ENCODE peak calls at places on chromosomes 12 and 14, in six cellular contexts. One of them, this sample, is unnamed.

GRCh38 chr14:53946071-53946403 is 10.6 kb downstream of the BMP4 start:
- DNase-seq in HCEC 1CT: no peak
- DNase-seq in Ammon's horn: no peak
- DNase-seq in activated gamma-delta T cell treated with Interleukin-2 at 50 U/mL for 16 hours: no peak
- DNase-seq in activated naive CD8-positive, alpha-beta T cell treated with anti-CD3 and anti-CD28 coated beads, Interleukin-2, amount 50 U/mL, for 24 hours: no peak
- DNase-seq in H54: no peak
- DNase-seq in this sample: no peak

GRCh38 chr14:69963966-69964365 is 84.8 kb downstream of the SMOC1 start:
- DNase-seq in HCEC 1CT: no peak
- DNase-seq in Ammon's horn: peak
- DNase-seq in activated gamma-delta T cell treated with Interleukin-2 at 50 U/mL for 16 hours: no peak
- DNase-seq in activated naive CD8-positive, alpha-beta T cell treated with anti-CD3 and anti-CD28 coated beads, Interleukin-2, amount 50 U/mL, for 24 hours: no peak
- DNase-seq in H54: no peak
- DNase-seq in this sample: no peak

GRCh38 chr12:3697311-3697870 is 55.5 kb downstream of the CRACR2A start:
- DNase-seq in HCEC 1CT: peak
- DNase-seq in Ammon's horn: no peak
- DNase-seq in activated gamma-delta T cell treated with Interleukin-2 at 50 U/mL for 16 hours: no peak
- DNase-seq in activated naive CD8-positive, alpha-beta T cell treated with anti-CD3 and anti-CD28 coated beads, Interleukin-2, amount 50 U/mL, for 24 hours: no peak
- DNase-seq in H54: no peak
- DNase-seq in this sample: no peak

GRCh38 chr12:113184900-113185179 is 438 bp downstream of the DDX54 start:
- DNase-seq in HCEC 1CT: peak
- DNase-seq in Ammon's horn: peak
- DNase-seq in activated gamma-delta T cell treated with Interleukin-2 at 50 U/mL for 16 hours: peak
- DNase-seq in activated naive CD8-positive, alpha-beta T cell treated with anti-CD3 and anti-CD28 coated beads, Interleukin-2, amount 50 U/mL, for 24 hours: peak
- DNase-seq in H54: peak
- DNase-seq in this sample: peak

GRCh38 chr14:52131640-52132320 is 62.9 kb upstream of the NID2 start:
- DNase-seq in HCEC 1CT: peak
- DNase-seq in Ammon's horn: peak
- DNase-seq in activated gamma-delta T cell treated with Interleukin-2 at 50 U/mL for 16 hours: peak
- DNase-seq in activated naive CD8-positive, alpha-beta T cell treated with anti-CD3 and anti-CD28 coated beads, Interleukin-2, amount 50 U/mL, for 24 hours: peak
- DNase-seq in H54: peak
- DNase-seq in this sample: peak

GRCh38 chr14:94707494-94707893 is 62.4 kb downstream of the GSC start:
- DNase-seq in HCEC 1CT: no peak
- DNase-seq in Ammon's horn: no peak
- DNase-seq in activated gamma-delta T cell treated with Interleukin-2 at 50 U/mL for 16 hours: no peak
- DNase-seq in activated naive CD8-positive, alpha-beta T cell treated with anti-CD3 and anti-CD28 coated beads, Interleukin-2, amount 50 U/mL, for 24 hours: no peak
- DNase-seq in H54: no peak
- DNase-seq in this sample: no peak

GRCh38 chr14:68977741-68978549 is 1.2 kb downstream of the ACTN1 start:
- DNase-seq in HCEC 1CT: peak
- DNase-seq in Ammon's horn: peak
- DNase-seq in activated gamma-delta T cell treated with Interleukin-2 at 50 U/mL for 16 hours: peak
- DNase-seq in activated naive CD8-positive, alpha-beta T cell treated with anti-CD3 and anti-CD28 coated beads, Interleukin-2, amount 50 U/mL, for 24 hours: peak
- DNase-seq in H54: peak
- DNase-seq in this sample: peak

GRCh38 chr12:57840701-57841100 is 5.8 kb downstream of the CTDSP2 start:
- DNase-seq in HCEC 1CT: no peak
- DNase-seq in Ammon's horn: no peak
- DNase-seq in activated gamma-delta T cell treated with Interleukin-2 at 50 U/mL for 16 hours: no peak
- DNase-seq in activated naive CD8-positive, alpha-beta T cell treated with anti-CD3 and anti-CD28 coated beads, Interleukin-2, amount 50 U/mL, for 24 hours: no peak
- DNase-seq in H54: no peak
- DNase-seq in this sample: no peak

GRCh38 chr12:121175383-121176119 is 34.4 kb upstream of the P2RX4 start:
- DNase-seq in HCEC 1CT: no peak
- DNase-seq in Ammon's horn: peak
- DNase-seq in activated gamma-delta T cell treated with Interleukin-2 at 50 U/mL for 16 hours: no peak
- DNase-seq in activated naive CD8-positive, alpha-beta T cell treated with anti-CD3 and anti-CD28 coated beads, Interleukin-2, amount 50 U/mL, for 24 hours: no peak
- DNase-seq in H54: no peak
- DNase-seq in this sample: no peak

GRCh38 chr12:15037091-15037723 is 64.4 kb downstream of the PDE6H start:
- DNase-seq in HCEC 1CT: no peak
- DNase-seq in Ammon's horn: no peak
- DNase-seq in activated gamma-delta T cell treated with Interleukin-2 at 50 U/mL for 16 hours: no peak
- DNase-seq in activated naive CD8-positive, alpha-beta T cell treated with anti-CD3 and anti-CD28 coated beads, Interleukin-2, amount 50 U/mL, for 24 hours: no peak
- DNase-seq in H54: no peak
- DNase-seq in this sample: no peak

GRCh38 chr12:115222220-115222619 is 538.2 kb upstream of the TBX3 start:
- DNase-seq in HCEC 1CT: no peak
- DNase-seq in Ammon's horn: no peak
- DNase-seq in activated gamma-delta T cell treated with Interleukin-2 at 50 U/mL for 16 hours: no peak
- DNase-seq in activated naive CD8-positive, alpha-beta T cell treated with anti-CD3 and anti-CD28 coated beads, Interleukin-2, amount 50 U/mL, for 24 hours: no peak
- DNase-seq in H54: no peak
- DNase-seq in this sample: no peak

GRCh38 chr12:127656261-127656660 is 610.7 kb upstream of the TMEM132C start:
- DNase-seq in HCEC 1CT: no peak
- DNase-seq in Ammon's horn: no peak
- DNase-seq in activated gamma-delta T cell treated with Interleukin-2 at 50 U/mL for 16 hours: no peak
- DNase-seq in activated naive CD8-positive, alpha-beta T cell treated with anti-CD3 and anti-CD28 coated beads, Interleukin-2, amount 50 U/mL, for 24 hours: no peak
- DNase-seq in H54: no peak
- DNase-seq in this sample: no peak

GRCh38 chr12:39807043-39807442 is 187.4 kb upstream of the ABCD2 start:
- DNase-seq in HCEC 1CT: no peak
- DNase-seq in Ammon's horn: no peak
- DNase-seq in activated gamma-delta T cell treated with Interleukin-2 at 50 U/mL for 16 hours: no peak
- DNase-seq in activated naive CD8-positive, alpha-beta T cell treated with anti-CD3 and anti-CD28 coated beads, Interleukin-2, amount 50 U/mL, for 24 hours: no peak
- DNase-seq in H54: no peak
- DNase-seq in this sample: peak

GRCh38 chr12:47014474-47014873 is 64.9 kb upstream of the PCED1B start:
- DNase-seq in HCEC 1CT: peak
- DNase-seq in Ammon's horn: no peak
- DNase-seq in activated gamma-delta T cell treated with Interleukin-2 at 50 U/mL for 16 hours: no peak
- DNase-seq in activated naive CD8-positive, alpha-beta T cell treated with anti-CD3 and anti-CD28 coated beads, Interleukin-2, amount 50 U/mL, for 24 hours: no peak
- DNase-seq in H54: peak
- DNase-seq in this sample: no peak

GRCh38 chr12:86660000-86660399 is 403.8 kb upstream of the MGAT4C start:
- DNase-seq in HCEC 1CT: no peak
- DNase-seq in Ammon's horn: no peak
- DNase-seq in activated gamma-delta T cell treated with Interleukin-2 at 50 U/mL for 16 hours: no peak
- DNase-seq in activated naive CD8-positive, alpha-beta T cell treated with anti-CD3 and anti-CD28 coated beads, Interleukin-2, amount 50 U/mL, for 24 hours: no peak
- DNase-seq in H54: no peak
- DNase-seq in this sample: no peak

GRCh38 chr14:91159182-91159581 is 45.3 kb downstream of the DGLUCY start:
- DNase-seq in HCEC 1CT: no peak
- DNase-seq in Ammon's horn: no peak
- DNase-seq in activated gamma-delta T cell treated with Interleukin-2 at 50 U/mL for 16 hours: no peak
- DNase-seq in activated naive CD8-positive, alpha-beta T cell treated with anti-CD3 and anti-CD28 coated beads, Interleukin-2, amount 50 U/mL, for 24 hours: no peak
- DNase-seq in H54: no peak
- DNase-seq in this sample: no peak

GRCh38 chr14:99029916-99030305 is 242.1 kb downstream of the BCL11B start:
- DNase-seq in HCEC 1CT: no peak
- DNase-seq in Ammon's horn: no peak
- DNase-seq in activated gamma-delta T cell treated with Interleukin-2 at 50 U/mL for 16 hours: no peak
- DNase-seq in activated naive CD8-positive, alpha-beta T cell treated with anti-CD3 and anti-CD28 coated beads, Interleukin-2, amount 50 U/mL, for 24 hours: no peak
- DNase-seq in H54: no peak
- DNase-seq in this sample: no peak

GRCh38 chr12:2083561-2083960 is 30.8 kb downstream of the CACNA1C start:
- DNase-seq in HCEC 1CT: no peak
- DNase-seq in Ammon's horn: no peak
- DNase-seq in activated gamma-delta T cell treated with Interleukin-2 at 50 U/mL for 16 hours: no peak
- DNase-seq in activated naive CD8-positive, alpha-beta T cell treated with anti-CD3 and anti-CD28 coated beads, Interleukin-2, amount 50 U/mL, for 24 hours: no peak
- DNase-seq in H54: no peak
- DNase-seq in this sample: no peak

GRCh38 chr14:90664911-90665695 is 151.1 kb downstream of the TTC7B start:
- DNase-seq in HCEC 1CT: no peak
- DNase-seq in Ammon's horn: no peak
- DNase-seq in activated gamma-delta T cell treated with Interleukin-2 at 50 U/mL for 16 hours: no peak
- DNase-seq in activated naive CD8-positive, alpha-beta T cell treated with anti-CD3 and anti-CD28 coated beads, Interleukin-2, amount 50 U/mL, for 24 hours: no peak
- DNase-seq in H54: no peak
- DNase-seq in this sample: no peak

GRCh38 chr14:24408764-24409163 is 10.0 kb downstream of the NYNRIN start:
- DNase-seq in HCEC 1CT: no peak
- DNase-seq in Ammon's horn: no peak
- DNase-seq in activated gamma-delta T cell treated with Interleukin-2 at 50 U/mL for 16 hours: no peak
- DNase-seq in activated naive CD8-positive, alpha-beta T cell treated with anti-CD3 and anti-CD28 coated beads, Interleukin-2, amount 50 U/mL, for 24 hours: no peak
- DNase-seq in H54: no peak
- DNase-seq in this sample: no peak

GRCh38 chr14:54116163-54116562 is 159.5 kb upstream of the BMP4 start:
- DNase-seq in HCEC 1CT: no peak
- DNase-seq in Ammon's horn: no peak
- DNase-seq in activated gamma-delta T cell treated with Interleukin-2 at 50 U/mL for 16 hours: no peak
- DNase-seq in activated naive CD8-positive, alpha-beta T cell treated with anti-CD3 and anti-CD28 coated beads, Interleukin-2, amount 50 U/mL, for 24 hours: no peak
- DNase-seq in H54: no peak
- DNase-seq in this sample: no peak

GRCh38 chr14:32472512-32473472 is 143.7 kb downstream of the AKAP6 start:
- DNase-seq in HCEC 1CT: peak
- DNase-seq in Ammon's horn: peak
- DNase-seq in activated gamma-delta T cell treated with Interleukin-2 at 50 U/mL for 16 hours: no peak
- DNase-seq in activated naive CD8-positive, alpha-beta T cell treated with anti-CD3 and anti-CD28 coated beads, Interleukin-2, amount 50 U/mL, for 24 hours: no peak
- DNase-seq in H54: no peak
- DNase-seq in this sample: no peak

GRCh38 chr12:31306871-31307270 is 19.1 kb downstream of the SINHCAF start:
- DNase-seq in HCEC 1CT: no peak
- DNase-seq in Ammon's horn: no peak
- DNase-seq in activated gamma-delta T cell treated with Interleukin-2 at 50 U/mL for 16 hours: no peak
- DNase-seq in activated naive CD8-positive, alpha-beta T cell treated with anti-CD3 and anti-CD28 coated beads, Interleukin-2, amount 50 U/mL, for 24 hours: no peak
- DNase-seq in H54: no peak
- DNase-seq in this sample: no peak

GRCh38 chr14:100714205-100714781 is 12.4 kb upstream of the DLK1 start:
- DNase-seq in HCEC 1CT: no peak
- DNase-seq in Ammon's horn: peak
- DNase-seq in activated gamma-delta T cell treated with Interleukin-2 at 50 U/mL for 16 hours: no peak
- DNase-seq in activated naive CD8-positive, alpha-beta T cell treated with anti-CD3 and anti-CD28 coated beads, Interleukin-2, amount 50 U/mL, for 24 hours: no peak
- DNase-seq in H54: no peak
- DNase-seq in this sample: no peak

GRCh38 chr12:120961604-120962486 is 16.5 kb upstream of the HNF1A start:
- DNase-seq in HCEC 1CT: no peak
- DNase-seq in Ammon's horn: peak
- DNase-seq in activated gamma-delta T cell treated with Interleukin-2 at 50 U/mL for 16 hours: no peak
- DNase-seq in activated naive CD8-positive, alpha-beta T cell treated with anti-CD3 and anti-CD28 coated beads, Interleukin-2, amount 50 U/mL, for 24 hours: no peak
- DNase-seq in H54: no peak
- DNase-seq in this sample: no peak

GRCh38 chr12:113196996-113197395 is 11.5 kb downstream of the RITA1 start:
- DNase-seq in HCEC 1CT: peak
- DNase-seq in Ammon's horn: peak
- DNase-seq in activated gamma-delta T cell treated with Interleukin-2 at 50 U/mL for 16 hours: peak
- DNase-seq in activated naive CD8-positive, alpha-beta T cell treated with anti-CD3 and anti-CD28 coated beads, Interleukin-2, amount 50 U/mL, for 24 hours: peak
- DNase-seq in H54: peak
- DNase-seq in this sample: peak

GRCh38 chr12:9079883-9080673 is 35.6 kb downstream of the A2M start:
- DNase-seq in HCEC 1CT: no peak
- DNase-seq in Ammon's horn: no peak
- DNase-seq in activated gamma-delta T cell treated with Interleukin-2 at 50 U/mL for 16 hours: no peak
- DNase-seq in activated naive CD8-positive, alpha-beta T cell treated with anti-CD3 and anti-CD28 coated beads, Interleukin-2, amount 50 U/mL, for 24 hours: no peak
- DNase-seq in H54: no peak
- DNase-seq in this sample: no peak